ENCODE peak calls at places on chromosomes 13 and 19, in nine cellular contexts. G is SK-N-SH, W is A549, A is HCT116, T is HepG2, L is GM12878, U is H1, K is K562, M is endothelial cell of umbilical vein. R is an unnamed sample.

GRCh38 chr13:108919036-108919907 is 289.9 kb downstream of the MYO16 start:
- DNase-seq in G (no peak), W (peak), A (no peak), T (no peak), L (no peak), U (no peak), K (no peak), M (peak), R (no peak)

GRCh38 chr19:43726736-43727592 is 11.1 kb downstream of the IRGC start:
- DNase-seq in G (no peak), W (no peak), A (no peak), T (no peak), L (peak), U (no peak), K (no peak), M (no peak), R (peak)

GRCh38 chr19:48351341-48351752 is 12.4 kb downstream of the TMEM143 start:
- DNase-seq in G (peak), W (peak), A (no peak), T (peak), L (no peak), U (peak), K (peak), M (peak), R (peak)

GRCh38 chr19:35904312-35905068 is 2.2 kb downstream of the HCST start:
- DNase-seq in G (no peak), W (no peak), A (no peak), T (no peak), L (no peak), U (no peak), K (no peak), M (no peak), R (peak)

GRCh38 chr19:11446271-11446651 is 10.8 kb downstream of the PRKCSH start:
- DNase-seq in G (no peak), W (no peak), A (no peak), T (no peak), L (no peak), U (peak), K (no peak), M (no peak), R (no peak)

GRCh38 chr19:40210919-40211318 is 7.3 kb downstream of the TTC9B start:
- DNase-seq in G (no peak), W (no peak), A (no peak), T (no peak), L (no peak), U (no peak), K (no peak), M (no peak), R (no peak)

GRCh38 chr19:51329411-51329810 is 12.5 kb downstream of the VSIG10L start:
- DNase-seq in G (no peak), W (no peak), A (no peak), T (no peak), L (no peak), U (no peak), K (no peak), M (no peak), R (no peak)

GRCh38 chr19:47646924-47647323 is 38.0 kb downstream of the BICRA start:
- DNase-seq in G (no peak), W (no peak), A (no peak), T (no peak), L (no peak), U (no peak), K (no peak), M (no peak), R (no peak)

GRCh38 chr13:51760592-51760991 is 43.4 kb downstream of the DHRS12 start:
- DNase-seq in G (no peak), W (no peak), A (no peak), T (no peak), L (no peak), U (no peak), K (no peak), M (no peak), R (no peak)

GRCh38 chr19:49559928-49560327 is 20.4 kb downstream of the NOSIP start:
- DNase-seq in G (no peak), W (no peak), A (no peak), T (no peak), L (no peak), U (no peak), K (no peak), M (no peak), R (no peak)

GRCh38 chr13:84208251-84208650 is 326.0 kb upstream of the SLITRK1 start:
- DNase-seq in G (no peak), W (no peak), A (no peak), T (no peak), L (no peak), U (no peak), K (no peak), M (no peak), R (no peak)

GRCh38 chr13:93771229-93771628 is 544.6 kb downstream of the GPC6 start:
- DNase-seq in G (no peak), W (no peak), A (no peak), T (no peak), L (no peak), U (no peak), K (no peak), M (no peak), R (no peak)

GRCh38 chr13:20882206-20882605 is 20.3 kb downstream of the XPO4 start:
- DNase-seq in G (no peak), W (no peak), A (no peak), T (no peak), L (no peak), U (peak), K (no peak), M (no peak), R (no peak)

GRCh38 chr13:113044431-113045114 is 61.0 kb upstream of the F7 start:
- DNase-seq in G (no peak), W (no peak), A (no peak), T (no peak), L (no peak), U (no peak), K (no peak), M (no peak), R (no peak)

DNA sequence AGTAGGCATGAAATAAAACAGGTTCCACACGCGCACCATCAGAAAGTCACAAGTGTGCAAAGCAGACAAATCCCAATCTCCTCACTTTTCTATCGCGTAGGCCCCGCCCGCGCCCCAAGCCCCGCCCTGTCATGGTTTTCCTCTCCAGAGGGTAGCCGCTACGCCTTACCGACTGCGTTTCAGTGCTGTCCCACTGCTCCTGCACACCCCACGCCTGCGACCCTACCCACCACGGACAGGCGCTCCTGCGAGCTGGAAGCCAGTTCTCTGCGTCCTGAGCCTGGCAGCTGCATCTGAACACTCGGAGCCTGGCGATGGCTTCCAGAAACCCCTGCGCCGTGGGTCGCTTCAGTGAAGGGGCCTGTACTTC is 379 bp upstream of the ZNF470 start:
- DNase-seq in G (peak), W (peak), A (no peak), T (no peak), L (no peak), U (no peak), K (no peak), M (no peak), R (peak)
- TF ChIP-seq MAX in G (no peak), W (no peak), A (no peak), T (no peak), L (no peak), U (no peak), K (no peak), M (no peak), R (no peak)

DNA sequence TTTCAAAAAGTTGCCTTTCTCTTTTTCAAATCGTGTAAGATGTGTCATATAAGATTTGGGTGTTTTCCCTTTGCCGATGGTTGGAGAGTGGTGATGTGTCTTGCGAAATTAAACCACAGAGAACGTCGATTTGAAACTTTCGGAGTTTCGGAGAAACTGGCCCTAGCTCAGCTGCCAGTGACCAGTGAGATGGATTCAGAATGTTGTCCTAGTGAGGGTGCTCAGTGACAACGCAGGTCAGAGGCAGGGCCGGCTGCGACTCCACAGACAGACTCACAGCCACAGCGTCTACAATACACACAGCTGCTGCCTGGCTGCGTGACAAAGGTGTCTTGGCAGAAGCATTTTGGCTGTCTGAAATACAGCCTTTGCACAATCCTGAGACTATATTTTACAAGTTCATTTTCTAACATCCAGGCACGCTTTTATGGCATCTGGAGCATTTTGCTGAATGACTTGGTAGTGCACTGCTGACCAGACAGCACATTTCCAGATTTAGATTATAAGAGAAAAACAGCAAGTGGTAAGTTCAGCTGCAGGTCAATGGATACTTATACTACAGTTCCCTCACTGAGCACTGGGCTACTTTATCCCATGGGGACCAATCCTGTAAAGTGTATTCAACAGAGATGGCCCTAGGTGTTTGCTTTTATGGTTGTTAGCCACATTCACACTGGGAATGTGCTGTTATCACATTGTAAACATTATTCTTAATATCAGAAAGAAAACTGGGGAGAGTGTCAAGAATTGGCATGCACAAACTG is 207.5 kb downstream of the KCNRG start:
- DNase-seq in G (no peak), W (no peak), A (no peak), T (no peak), L (no peak), U (no peak), K (no peak), M (no peak), R (peak)
- H3K4me3 ChIP-seq in G (no peak), W (no peak), A (no peak), T (no peak), L (no peak), U (no peak), K (no peak), M (no peak), R (peak)

DNA sequence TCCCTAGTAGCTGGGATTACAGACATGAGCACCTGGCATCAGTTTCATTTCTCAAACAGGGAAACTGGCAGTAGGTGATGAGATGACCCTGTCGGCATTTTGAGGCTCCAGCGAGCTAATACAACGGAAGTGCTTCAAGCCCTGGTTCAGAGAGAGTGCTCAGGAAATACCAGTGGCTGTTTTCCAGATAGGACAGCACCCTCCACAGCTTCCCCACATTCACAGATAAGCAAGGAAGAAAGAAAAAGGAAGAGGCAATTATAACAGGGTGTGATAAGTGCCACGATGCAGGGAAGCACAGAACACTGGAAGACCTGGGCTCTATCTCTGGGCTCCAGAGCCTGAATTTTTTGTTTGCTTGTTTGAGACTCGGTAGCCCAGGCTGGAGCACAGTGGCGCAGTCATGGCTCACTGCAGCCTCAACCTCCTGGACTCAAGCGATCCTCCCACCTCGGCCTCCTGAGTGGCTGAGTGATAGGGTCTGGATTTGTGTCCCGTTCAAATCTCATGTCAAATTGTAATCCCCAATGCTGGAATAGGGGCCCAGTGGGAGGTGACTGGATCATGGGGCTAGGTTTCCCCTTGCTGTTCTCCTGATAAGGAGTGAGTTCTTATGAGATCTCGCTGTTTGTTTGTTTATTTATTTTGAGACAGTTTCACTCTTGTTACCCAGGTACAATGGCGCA is 43.5 kb downstream of the PIN1 start:
- DNase-seq in G (no peak), W (no peak), A (no peak), T (no peak), L (no peak), U (no peak), K (no peak), M (no peak), R (no peak)
- TF ChIP-seq MAX in G (no peak), W (no peak), A (no peak), T (no peak), L (no peak), U (no peak), K (no peak), M (no peak), R (no peak)

GRCh38 chr19:45456500-45456815 is 11.3 kb upstream of the FOSB start:
- DNase-seq in G (no peak), W (no peak), A (no peak), T (no peak), L (no peak), U (no peak), K (no peak), M (no peak), R (no peak)

GRCh38 chr19:45457776-45458175 is 10.0 kb upstream of the FOSB start:
- DNase-seq in G (no peak), W (no peak), A (no peak), T (no peak), L (no peak), U (no peak), K (no peak), M (no peak), R (no peak)

GRCh38 chr19:45451181-45451849 is 16.5 kb upstream of the FOSB start:
- DNase-seq in G (no peak), W (no peak), A (no peak), T (no peak), L (no peak), U (no peak), K (no peak), M (peak), R (peak)

GRCh38 chr19:45451850-45452387 is 15.9 kb upstream of the FOSB start:
- DNase-seq in G (no peak), W (no peak), A (no peak), T (no peak), L (no peak), U (no peak), K (no peak), M (no peak), R (no peak)

DNA sequence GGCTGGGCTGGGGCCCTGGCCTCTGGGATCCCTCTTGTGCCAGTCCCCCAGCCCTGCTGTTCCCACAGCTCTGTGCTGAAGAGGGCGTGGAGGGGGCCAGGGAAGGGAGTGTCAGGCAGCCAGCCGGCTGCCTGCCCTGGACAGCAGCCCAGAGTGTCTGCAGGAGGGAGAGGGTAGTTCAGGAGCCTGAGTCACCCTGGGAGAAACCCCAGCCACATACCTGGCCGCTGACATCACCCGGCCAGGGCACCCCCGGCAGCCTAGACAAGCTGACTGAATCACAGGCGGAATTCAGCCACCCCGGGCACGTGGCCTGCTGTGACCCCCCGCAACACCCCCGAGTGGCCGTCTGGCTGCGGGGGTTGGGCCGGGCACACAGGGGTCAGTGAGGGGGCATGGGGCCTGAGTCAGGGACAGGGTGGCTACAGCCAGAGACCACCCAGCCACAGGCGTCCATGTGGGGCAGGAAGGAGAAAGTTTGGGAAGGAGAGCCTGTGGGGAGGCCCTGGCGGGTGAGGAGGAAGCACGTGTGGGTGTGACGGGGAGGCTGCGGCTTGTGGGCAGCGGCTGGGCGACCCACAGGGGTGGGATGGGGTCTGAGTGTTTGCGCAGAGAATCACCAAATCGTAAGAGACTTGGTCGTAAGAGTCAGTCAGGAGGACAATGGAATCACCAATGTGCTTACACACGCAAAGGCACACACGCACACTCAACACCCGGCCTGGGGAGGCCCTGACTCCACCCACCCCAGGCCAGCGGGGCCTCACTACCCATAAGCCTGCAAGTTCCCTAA is 11.9 kb upstream of the FOSB start:
- DNase-seq in G (peak), W (peak), A (peak), T (peak), L (no peak), U (peak), K (peak), M (peak), R (peak)
- H3K4me3 ChIP-seq in G (peak), W (peak), A (peak), T (peak), L (no peak), U (no peak), K (no peak), M (no peak), R (no peak)

DNA sequence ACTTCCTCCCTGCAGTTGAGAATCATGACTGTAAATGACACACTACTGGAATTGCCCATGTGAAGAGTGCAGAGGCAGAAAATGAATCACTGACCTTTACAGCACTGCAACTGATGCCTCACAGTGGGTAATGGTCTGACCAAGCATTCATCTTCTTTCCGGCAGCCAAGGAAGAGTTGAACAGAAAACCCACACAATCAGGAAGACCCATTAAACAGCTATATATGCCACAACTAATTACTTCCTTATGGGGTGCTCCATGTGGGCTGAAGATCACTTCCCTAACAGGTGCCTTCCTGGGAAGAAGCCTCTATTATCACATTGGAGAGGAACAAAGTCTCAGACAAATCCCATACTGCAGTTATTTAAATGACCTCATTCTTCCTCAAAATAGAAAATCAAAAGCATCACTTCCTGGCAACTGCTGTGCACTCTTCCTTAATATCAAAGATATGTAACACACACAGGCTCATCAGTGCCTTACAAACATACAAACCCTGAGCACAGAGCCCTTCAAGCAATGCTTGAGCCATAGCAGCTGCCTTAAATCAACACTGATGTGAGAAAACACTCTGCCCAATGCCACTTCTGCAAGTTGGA is 45.8 kb downstream of the RUBCNL start:
- DNase-seq in G (no peak), W (no peak), A (no peak), T (no peak), L (peak), U (no peak), K (no peak), M (no peak), R (peak)
- TF ChIP-seq MAX in G (no peak), W (no peak), A (no peak), T (no peak), L (no peak), U (no peak), K (no peak), M (no peak), R (no peak)

GRCh38 chr19:58406818-58407657 is 1.4 kb upstream of the ZNF584 start:
- DNase-seq in G (no peak), W (no peak), A (no peak), T (peak), L (no peak), U (no peak), K (no peak), M (no peak), R (peak)
- H3K4me3 ChIP-seq in G (peak), W (peak), A (peak), T (peak), L (peak), U (peak), K (peak), M (peak), R (peak)

DNA sequence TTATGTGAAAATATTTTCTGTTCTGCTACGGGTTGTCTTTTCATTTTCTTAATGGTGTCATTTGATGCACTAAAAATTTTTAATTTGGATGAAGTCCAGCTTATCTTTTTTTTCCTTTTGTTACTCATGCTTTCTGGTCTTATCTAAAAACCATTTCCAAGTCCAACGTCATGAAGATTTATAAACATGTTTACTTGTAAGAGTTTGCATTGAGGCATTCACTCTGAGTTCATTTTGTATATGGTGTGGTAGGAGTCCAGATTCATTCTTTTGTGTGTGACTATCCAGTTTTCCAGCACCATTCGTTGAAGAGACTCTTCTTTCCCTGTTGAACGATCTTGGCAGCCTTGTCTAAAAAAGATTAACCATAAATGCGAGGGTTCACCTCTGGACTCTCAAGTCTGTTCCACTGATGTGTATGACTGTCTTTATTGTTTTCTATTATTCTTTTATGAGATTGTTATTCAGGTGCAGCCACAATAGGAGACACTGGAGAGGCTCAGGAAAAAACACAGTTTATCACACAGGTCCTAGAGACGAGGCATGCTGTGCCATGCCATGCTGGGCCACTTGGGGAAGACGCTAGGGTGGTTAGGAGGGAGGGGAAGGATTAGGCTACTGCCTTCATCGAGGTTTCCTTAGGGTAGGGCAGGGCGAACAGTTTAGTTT is 35.0 kb downstream of the NAA16 start:
- DNase-seq in G (no peak), W (no peak), A (no peak), T (no peak), L (no peak), U (no peak), K (no peak), M (peak), R (no peak)
- TF ChIP-seq MAX in G (no peak), W (no peak), A (no peak), T (no peak), L (no peak), U (no peak), K (no peak), M (no peak), R (no peak)